ENCODE peak calls at places on chromosomes 11 and 22, in six cellular contexts. P, T, X, H, B and C are unnamed samples.

GRCh38 chr11:118544010-118544646 is 13.1 kb downstream of the TMEM25 start:
- DNase-seq in P (no peak), T (no peak), X (no peak), H (no peak), B (no peak), C (no peak)

GRCh38 chr22:39117585-39118191 is 20.6 kb downstream of the APOBEC3H start:
- DNase-seq in P (peak), T (peak), X (no peak), H (peak), B (peak), C (peak)

GRCh38 chr11:64239662-64240466 is 1.0 kb upstream of the FKBP2 start:
- DNase-seq in P (no peak), T (no peak), X (no peak), H (no peak), B (peak), C (no peak)

GRCh38 chr11:88501535-88501934 is 164.0 kb upstream of the CTSC start:
- DNase-seq in P (peak), T (no peak), X (no peak), H (no peak), B (no peak), C (no peak)

GRCh38 chr11:124081496-124081895 is 33.8 kb upstream of the VWA5A start:
- DNase-seq in P (no peak), T (no peak), X (no peak), H (no peak), B (no peak), C (no peak)

GRCh38 chr11:102929966-102930365 is 25.6 kb downstream of the MMP13 start:
- DNase-seq in P (no peak), T (no peak), X (no peak), H (no peak), B (no peak), C (no peak)

GRCh38 chr22:31550871-31551370 is 54.6 kb downstream of the SFI1 start:
- DNase-seq in P (no peak), T (no peak), X (no peak), H (no peak), B (no peak), C (no peak)

GRCh38 chr11:78212586-78213371 is 24.1 kb downstream of the USP35 start:
- DNase-seq in P (peak), T (peak), X (no peak), H (no peak), B (no peak), C (no peak)

GRCh38 chr11:120235024-120235628 is 4.8 kb upstream of the POU2F3 start:
- DNase-seq in P (peak), T (peak), X (no peak), H (no peak), B (peak), C (peak)

GRCh38 chr11:67275606-67276409 is 9.5 kb downstream of the GRK2 start:
- DNase-seq in P (no peak), T (no peak), X (no peak), H (no peak), B (no peak), C (no peak)

GRCh38 chr11:65958306-65958705 is 3.2 kb upstream of the SART1 start:
- DNase-seq in P (no peak), T (no peak), X (peak), H (no peak), B (no peak), C (no peak)

GRCh38 chr11:5460983-5461621 is 12.0 kb downstream of the OR51I2 start:
- DNase-seq in P (no peak), T (no peak), X (no peak), H (no peak), B (no peak), C (no peak)

GRCh38 chr11:65470433-65470832 is 28.4 kb upstream of the MALAT1 start:
- DNase-seq in P (no peak), T (peak), X (no peak), H (no peak), B (no peak), C (no peak)

GRCh38 chr11:122137081-122137793 is 21.2 kb upstream of the BLID start:
- DNase-seq in P (peak), T (peak), X (no peak), H (peak), B (no peak), C (peak)

GRCh38 chr22:46931881-46932280 is 169.4 kb downstream of the TBC1D22A start:
- DNase-seq in P (no peak), T (peak), X (no peak), H (peak), B (no peak), C (peak)

GRCh38 chr11:111531687-111532364 is 8.7 kb upstream of the LAYN start:
- DNase-seq in P (peak), T (peak), X (no peak), H (peak), B (peak), C (peak)

GRCh38 chr11:92383430-92383829 is 158.8 kb downstream of the FAT3 start:
- DNase-seq in P (peak), T (peak), X (no peak), H (peak), B (no peak), C (peak)

GRCh38 chr22:17754233-17754925 is 19.9 kb downstream of the BID start:
- DNase-seq in P (no peak), T (peak), X (no peak), H (peak), B (no peak), C (no peak)

GRCh38 chr22:41408665-41409064 is 26.9 kb downstream of the TEF start:
- DNase-seq in P (no peak), T (no peak), X (no peak), H (no peak), B (no peak), C (no peak)

GRCh38 chr11:92211576-92212167 is 12.9 kb upstream of the FAT3 start:
- DNase-seq in P (peak), T (peak), X (peak), H (peak), B (no peak), C (peak)

GRCh38 chr22:24133187-24133965 is 47.9 kb upstream of the SUSD2 start:
- DNase-seq in P (peak), T (peak), X (no peak), H (no peak), B (no peak), C (peak)

GRCh38 chr22:20131856-20132685 is 467 bp downstream of the ZDHHC8 start:
- DNase-seq in P (no peak), T (peak), X (no peak), H (no peak), B (no peak), C (no peak)

GRCh38 chr22:39530692-39531331 is 1.7 kb downstream of the RPS19BP1 start:
- DNase-seq in P (peak), T (peak), X (no peak), H (peak), B (no peak), C (peak)

GRCh38 chr22:27853404-27853803 is 51.8 kb upstream of the MN1 start:
- DNase-seq in P (peak), T (peak), X (no peak), H (no peak), B (no peak), C (no peak)

GRCh38 chr22:23251445-23252093 is 71.3 kb downstream of the BCR start:
- DNase-seq in P (no peak), T (peak), X (no peak), H (peak), B (no peak), C (peak)